ENCODE peak calls at places on chromosomes 7 and 10, in seven cellular contexts. C is cardiac muscle cell, W is pancreas, N is Karpas-422, J is lower lobe of right lung, P is heart left ventricle, H is ascending aorta. O is an unnamed sample. For H3K9me3, H3K4me1 and H3K27me3, the result is how much of the 10 kb centered on the place peaks cover.

GRCh38 chr7:45978010-45978681 is 57.1 kb upstream of the IGFBP3 start:
- DNase-seq in C (peak), W (peak), N (peak), J (no peak), P (no peak), H (peak), O (peak)

GRCh38 chr7:71444130-71444529 is 312.2 kb downstream of the GALNT17 start:
- DNase-seq in C (no peak), W (no peak), N (no peak), J (no peak), P (no peak), H (no peak), O (no peak)

GRCh38 chr10:106571216-106571954 is 593.1 kb downstream of the SORCS1 start:
- DNase-seq in C (peak), W (no peak), N (peak), J (no peak), P (no peak), H (no peak), O (no peak)

GRCh38 chr7:41881313-41882130 is 178.6 kb upstream of the INHBA start:
- DNase-seq in C (no peak), W (peak), N (peak), J (peak), P (peak), H (peak), O (peak)

GRCh38 chr7:108848486-108848885 is 278.8 kb downstream of the DNAJB9 start:
- DNase-seq in C (no peak), W (no peak), N (no peak), J (no peak), P (no peak), H (no peak), O (no peak)

GRCh38 chr7:38704041-38704547 is 72.9 kb upstream of the AMPH start:
- DNase-seq in C (no peak), W (no peak), N (no peak), J (no peak), P (no peak), H (no peak), O (no peak)

GRCh38 chr10:72740526-72740925 is 48.6 kb downstream of the MCU start:
- DNase-seq in C (peak), W (peak), N (no peak), J (no peak), P (peak), H (no peak), O (no peak)

GRCh38 chr7:134900430-134900876 is 85.9 kb upstream of the AGBL3 start:
- DNase-seq in C (no peak), W (no peak), N (no peak), J (no peak), P (no peak), H (no peak), O (no peak)

GRCh38 chr10:110113670-110114337 is 93.6 kb upstream of the MXI1 start:
- DNase-seq in C (peak), W (no peak), N (no peak), J (no peak), P (no peak), H (no peak), O (no peak)

GRCh38 chr7:50724526-50725520 is 57.9 kb downstream of the GRB10 start:
- DNase-seq in C (peak), W (no peak), N (no peak), J (no peak), P (no peak), H (no peak), O (no peak)

GRCh38 chr7:21261627-21262564 is 166.0 kb upstream of the SP4 start:
- DNase-seq in C (peak), W (no peak), N (peak), J (no peak), P (no peak), H (no peak), O (no peak)

GRCh38 chr7:151059362-151060112 is at the start of gene SLC4A2:
- DNase-seq in C (peak), W (peak), N (peak), J (peak), P (peak), H (peak), O (peak)

GRCh38 chr7:66505531-66506451 is 122.9 kb upstream of the KCTD7 start:
- DNase-seq in C (no peak), W (no peak), N (no peak), J (peak), P (peak), H (no peak), O (peak)

GRCh38 chr10:6033954-6034353 is 28.2 kb downstream of the IL2RA start:
- DNase-seq in C (no peak), W (no peak), N (no peak), J (no peak), P (no peak), H (peak), O (no peak)

GRCh38 chr10:29501692-29502091 is 133.1 kb downstream of the SVIL start:
- DNase-seq in C (no peak), W (no peak), N (no peak), J (no peak), P (no peak), H (peak), O (no peak)

GRCh38 chr7:34158311-34158710 is 253.0 kb downstream of the BMPER start:
- DNase-seq in C (no peak), W (peak), N (no peak), J (no peak), P (peak), H (peak), O (peak)

GRCh38 chr7:102063736-102064135 is 222.9 kb upstream of the SH2B2 start:
- DNase-seq in C (peak), W (no peak), N (no peak), J (peak), P (peak), H (no peak), O (peak)

GRCh38 chr10:117662790-117663540 is 120.4 kb downstream of the EMX2 start:
- DNase-seq in C (no peak), W (no peak), N (no peak), J (no peak), P (no peak), H (no peak), O (no peak)

GRCh38 chr7:47378728-47379395 is 203.0 kb downstream of the TNS3 start:
- DNase-seq in C (no peak), W (no peak), N (peak), J (no peak), P (no peak), H (no peak), O (no peak)

GRCh38 chr7:89621925-89622641 is 532.2 kb upstream of the STEAP1 start:
- DNase-seq in C (no peak), W (no peak), N (no peak), J (no peak), P (no peak), H (no peak), O (no peak)

GRCh38 chr10:46028584-46029570 is 1.5 kb downstream of the NCOA4 start:
- DNase-seq in C (peak), W (peak), N (peak), J (no peak), P (no peak), H (no peak), O (no peak)

GRCh38 chr10:113179270-113179669 is 229.2 kb downstream of the TCF7L2 start:
- DNase-seq in C (no peak), W (no peak), N (no peak), J (peak), P (peak), H (no peak), O (peak)

GRCh38 chr10:32629910-32630309 is 184.0 kb downstream of the CCDC7 start:
- DNase-seq in C (no peak), W (no peak), N (no peak), J (no peak), P (no peak), H (no peak), O (no peak)

GRCh38 chr10:78902815-78903214 is 166.0 kb upstream of the ZMIZ1 start:
- DNase-seq in C (no peak), W (no peak), N (no peak), J (no peak), P (no peak), H (no peak), O (no peak)

GRCh38 chr7:27123477-27124053 is 7.0 kb downstream of the HOXA4 start:
- DNase-seq in C (no peak), W (no peak), N (no peak), J (no peak), P (no peak), H (peak), O (no peak)

GRCh38 chr7:40986351-40986873 is 716.5 kb downstream of the INHBA start:
- DNase-seq in C (no peak), W (no peak), N (no peak), J (no peak), P (no peak), H (no peak), O (no peak)

GRCh38 chr7:122143376-122143750 is 686 bp downstream of the AASS start:
- DNase-seq in C (peak), W (no peak), N (no peak), J (no peak), P (peak), H (peak), O (peak)

GRCh38 chr7:11709240-11709639 is 122.8 kb downstream of the THSD7A start:
- DNase-seq in C (no peak), W (no peak), N (no peak), J (no peak), P (no peak), H (no peak), O (no peak)

GRCh38 chr10:59881640-59882039 is 24.7 kb downstream of the CCDC6 start:
- DNase-seq in C (no peak), W (no peak), N (peak), J (no peak), P (no peak), H (no peak), O (no peak)

GRCh38 chr10:27207350-27207749 is 33.2 kb downstream of the ACBD5 start:
- DNase-seq in C (no peak), W (no peak), N (no peak), J (no peak), P (no peak), H (no peak), O (no peak)

GRCh38 chr7:52168085-52168484 is 851.5 kb upstream of the COBL start:
- DNase-seq in C (no peak), W (no peak), N (no peak), J (no peak), P (no peak), H (no peak), O (no peak)

DNA sequence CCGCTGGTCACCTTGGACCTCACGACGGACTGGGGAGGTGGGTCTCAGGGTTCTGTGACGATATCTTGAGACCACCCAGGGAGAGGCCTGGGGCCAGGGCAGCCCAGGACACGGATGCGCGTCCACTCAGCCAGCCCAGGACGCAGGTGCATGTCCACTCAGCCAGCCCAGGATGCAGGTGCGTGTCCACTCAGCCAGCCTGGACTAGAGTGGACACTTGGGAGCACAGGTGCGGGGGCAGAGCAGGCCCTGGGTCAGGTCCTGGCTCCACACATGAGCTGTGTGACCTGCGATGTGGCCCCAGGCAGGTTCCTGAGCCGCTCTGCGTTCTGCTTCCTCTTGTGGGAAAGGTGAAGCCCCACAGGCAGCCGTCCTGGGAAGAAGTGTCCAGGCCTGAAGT is 22.2 kb downstream of the KNDC1 start:
- DNase-seq in C (no peak), W (no peak), N (no peak), J (no peak), P (no peak), H (no peak), O (peak)
- H3K9me3 ChIP-seq in C (under half), W (under half), N (under half), J (under half), P (under half), H (under half), O (under half)

DNA sequence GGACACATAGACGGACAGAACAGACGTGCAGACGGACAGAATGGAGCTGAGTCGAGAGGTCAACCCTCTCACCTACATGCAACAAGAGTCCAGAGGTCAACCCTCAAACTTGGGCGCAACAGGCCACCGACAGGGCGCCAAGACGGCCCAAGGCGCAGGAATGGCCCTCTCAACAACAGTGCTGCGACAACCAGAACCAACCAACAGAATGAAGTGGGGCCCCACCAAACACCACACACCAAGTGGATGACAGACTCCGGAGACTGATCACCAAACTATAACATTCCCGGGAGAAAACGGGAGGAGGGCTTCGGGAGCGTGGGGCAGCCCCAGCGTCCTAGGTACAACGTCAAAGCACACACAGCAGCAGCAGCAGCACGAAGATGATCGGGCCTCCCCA is 13.4 kb downstream of the INTS1 start:
- DNase-seq in C (no peak), W (no peak), N (no peak), J (no peak), P (no peak), H (no peak), O (no peak)
- H3K4me1 ChIP-seq in C (under half), W (under half), N (under half), J (under half), P (under half), H (under half), O (under half)

GRCh38 chr10:129953541-129954031 is 10.5 kb downstream of the EBF3 start:
- DNase-seq in C (no peak), W (no peak), N (no peak), J (no peak), P (no peak), H (peak), O (peak)

GRCh38 chr10:129956285-129956649 is 7.8 kb downstream of the EBF3 start:
- DNase-seq in C (no peak), W (no peak), N (no peak), J (no peak), P (no peak), H (peak), O (no peak)

GRCh38 chr10:129954916-129955315 is 9.2 kb downstream of the EBF3 start:
- DNase-seq in C (no peak), W (no peak), N (no peak), J (no peak), P (no peak), H (no peak), O (no peak)

GRCh38 chr10:129956902-129957673 is 7.0 kb downstream of the EBF3 start:
- DNase-seq in C (no peak), W (no peak), N (no peak), J (no peak), P (no peak), H (peak), O (peak)

GRCh38 chr10:129955591-129956284 is 8.3 kb downstream of the EBF3 start:
- DNase-seq in C (peak), W (no peak), N (no peak), J (no peak), P (no peak), H (peak), O (peak)
- H3K27me3 ChIP-seq in C (half or more), W (half or more), N (under half), J (half or more), P (under half), H (under half), O (under half)

GRCh38 chr7:119918185-119918584 is 354.8 kb upstream of the KCND2 start:
- DNase-seq in C (no peak), W (no peak), N (no peak), J (no peak), P (no peak), H (no peak), O (no peak)

DNA sequence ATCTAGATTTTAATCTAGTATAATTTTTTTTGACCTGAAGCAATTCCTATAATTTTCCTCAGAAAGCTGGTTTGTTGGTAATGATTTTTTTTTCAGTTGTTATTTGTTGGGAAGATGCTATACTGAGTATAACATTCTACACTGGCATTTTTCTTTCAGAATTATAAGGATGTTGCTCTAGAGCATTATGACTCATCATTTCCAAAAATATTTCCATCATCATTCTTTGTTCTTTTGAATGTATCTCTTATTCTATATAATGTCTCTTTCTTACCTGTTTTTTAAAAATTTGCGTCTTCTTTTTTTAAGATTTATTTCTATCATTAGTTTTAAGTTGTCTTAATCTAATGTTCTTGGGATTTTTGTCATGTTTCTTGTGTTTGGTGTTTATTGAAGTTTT is 356.5 kb upstream of the KCND2 start:
- DNase-seq in C (no peak), W (no peak), N (no peak), J (no peak), P (no peak), H (no peak), O (no peak)
- H3K9me3 ChIP-seq in C (under half), W (under half), N (under half), J (under half), P (under half), H (under half), O (under half)

GRCh38 chr10:99982728-99983127 is 27.0 kb downstream of the DNMBP start:
- DNase-seq in C (no peak), W (no peak), N (peak), J (no peak), P (no peak), H (no peak), O (no peak)
- H3K4me1 ChIP-seq in C (under half), W (under half), N (half or more), J (under half), P (under half), H (under half), O (under half)

GRCh38 chr10:43944742-43945730 is 296.4 kb upstream of the ZNF32 start:
- DNase-seq in C (peak), W (peak), N (no peak), J (no peak), P (no peak), H (peak), O (no peak)
- H3K27me3 ChIP-seq in C (under half), W (under half), N (under half), J (under half), P (under half), H (under half), O (under half)

DNA sequence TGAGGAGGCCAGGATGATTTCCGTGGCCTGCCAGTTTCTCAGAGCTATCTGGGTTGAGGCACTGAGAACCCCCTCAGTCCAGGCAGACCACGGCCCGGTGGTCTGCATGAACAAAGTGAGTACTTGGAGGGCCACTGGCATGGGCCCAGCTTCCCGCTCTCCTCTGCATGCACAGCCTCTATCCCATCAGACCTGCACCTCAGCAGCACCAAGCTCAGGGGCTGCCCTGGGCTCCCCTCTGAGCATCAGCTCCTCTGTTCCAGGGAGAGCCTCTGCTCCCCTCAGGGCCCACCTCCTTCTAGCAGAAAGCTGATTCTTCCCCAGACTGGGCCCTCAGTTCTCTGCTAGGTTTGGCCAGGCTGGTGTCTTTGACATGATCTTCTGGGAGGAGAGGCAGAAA is 469.9 kb downstream of the DNAJB6 start:
- DNase-seq in C (no peak), W (no peak), N (no peak), J (peak), P (no peak), H (no peak), O (peak)
- H3K9me3 ChIP-seq in C (under half), W (under half), N (under half), J (under half), P (under half), H (under half), O (under half)

GRCh38 chr7:143042159-143042820 is 9.9 kb upstream of the OR6V1 start:
- DNase-seq in C (no peak), W (no peak), N (no peak), J (no peak), P (no peak), H (no peak), O (no peak)
- H3K4me1 ChIP-seq in C (under half), W (under half), N (under half), J (under half), P (under half), H (under half), O (under half)